ENCODE peak calls at places on chromosome 9, in six cellular contexts. D, N, P, W, V and S are unnamed samples.

GRCh38 chr9:120393386-120394057 is 186.4 kb downstream of the CDK5RAP2 start:
- DNase-seq in N (no peak), P (peak), D (peak), W (no peak), V (no peak), S (peak)

GRCh38 chr9:31615964-31616363 is 768.5 kb upstream of the ACO1 start:
- DNase-seq in D (no peak), W (no peak), V (no peak), P (no peak), N (no peak), S (no peak)

GRCh38 chr9:98518556-98518955 is 190.2 kb downstream of the GABBR2 start:
- DNase-seq in P (no peak), V (no peak), N (no peak), W (no peak), D (no peak), S (no peak)

GRCh38 chr9:98565152-98566135 is 143.3 kb downstream of the GABBR2 start:
- DNase-seq in N (no peak), V (no peak), W (no peak), P (no peak), D (no peak), S (no peak)

GRCh38 chr9:120755827-120756434 is 37.3 kb downstream of the FBXW2 start:
- DNase-seq in W (peak), D (peak), V (peak), P (no peak), N (peak), S (peak)

GRCh38 chr9:976258-976804 is at the start of gene DMRT3:
- DNase-seq in P (no peak), N (no peak), D (no peak), V (no peak), W (no peak), S (peak)

GRCh38 chr9:31248156-31248555 is 1136.3 kb upstream of the ACO1 start:
- DNase-seq in V (no peak), N (no peak), W (no peak), P (no peak), D (no peak), S (no peak)

GRCh38 chr9:134561427-134562145 is 80.0 kb upstream of the COL5A1 start:
- DNase-seq in N (no peak), V (no peak), W (no peak), D (no peak), P (peak), S (no peak)

GRCh38 chr9:101736723-101737122 is 1.7 kb downstream of the GRIN3A start:
- DNase-seq in D (no peak), N (no peak), W (no peak), V (no peak), P (no peak), S (no peak)

GRCh38 chr9:100100268-100100667 is 1.2 kb downstream of the INVS start:
- DNase-seq in V (no peak), P (no peak), D (no peak), W (no peak), N (no peak), S (peak)

GRCh38 chr9:110641350-110641749 is 27.2 kb upstream of the MUSK start:
- DNase-seq in N (no peak), W (no peak), V (no peak), P (no peak), D (no peak), S (no peak)

GRCh38 chr9:37121881-37122280 is 1.5 kb downstream of the ZCCHC7 start:
- DNase-seq in P (no peak), W (no peak), N (no peak), D (no peak), V (no peak), S (no peak)

GRCh38 chr9:1007312-1007711 is 30.9 kb downstream of the DMRT3 start:
- DNase-seq in N (no peak), D (no peak), P (no peak), V (no peak), W (no peak), S (no peak)

GRCh38 chr9:115035872-115036612 is 81.9 kb downstream of the TNC start:
- DNase-seq in P (no peak), D (peak), W (no peak), N (no peak), V (no peak), S (peak)

GRCh38 chr9:36995927-36996471 is 38.1 kb downstream of the PAX5 start:
- DNase-seq in D (peak), P (no peak), W (peak), N (peak), V (peak), S (peak)

GRCh38 chr9:107749787-107750444 is 260.3 kb upstream of the KLF4 start:
- DNase-seq in V (peak), N (peak), W (peak), D (peak), P (peak), S (peak)

GRCh38 chr9:98172604-98173003 is 19.8 kb downstream of the CORO2A start:
- DNase-seq in W (no peak), P (peak), D (peak), N (peak), V (no peak), S (no peak)

GRCh38 chr9:136324501-136325300 is 2.6 kb upstream of the GPSM1 start:
- DNase-seq in D (no peak), P (no peak), N (peak), W (no peak), V (no peak), S (no peak)

DNA sequence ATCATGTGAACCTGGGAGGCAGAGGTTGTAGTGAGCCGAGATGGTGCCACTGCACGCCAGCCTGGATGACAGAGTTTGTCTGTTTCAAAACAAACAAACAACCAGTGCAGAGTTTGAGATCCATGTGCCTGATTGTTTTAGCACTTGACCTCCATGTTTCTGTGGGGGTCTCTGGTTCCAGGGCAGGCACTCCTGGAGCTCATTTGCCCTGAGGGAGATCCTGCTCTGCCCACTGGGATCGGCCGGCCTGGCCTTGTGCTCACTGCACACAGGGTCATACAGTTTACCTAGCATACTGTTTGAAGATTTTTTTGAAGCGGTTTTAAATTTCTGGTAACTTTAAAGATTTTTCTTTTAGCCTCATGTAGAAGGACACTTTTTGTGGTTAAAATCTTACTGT is 78.4 kb downstream of the EHMT1 start:
- DNase-seq in V (no peak), N (no peak), W (no peak), D (no peak), P (no peak), S (no peak)
- TF ChIP-seq POLR2A in V (no peak), N (no peak), W (no peak), D (no peak), P (no peak), S (no peak)

GRCh38 chr9:83385317-83385716 is 152.9 kb downstream of the FRMD3 start:
- DNase-seq in W (no peak), P (no peak), N (no peak), V (no peak), D (no peak), S (no peak)

GRCh38 chr9:83379045-83379444 is 159.2 kb downstream of the FRMD3 start:
- DNase-seq in V (no peak), D (no peak), P (no peak), W (no peak), N (no peak), S (no peak)

GRCh38 chr9:83383034-83383433 is 155.2 kb downstream of the FRMD3 start:
- DNase-seq in P (no peak), D (no peak), W (no peak), V (no peak), N (no peak), S (no peak)

GRCh38 chr9:83384214-83384613 is 154.0 kb downstream of the FRMD3 start:
- DNase-seq in N (no peak), P (no peak), W (no peak), D (no peak), V (no peak), S (no peak)

DNA sequence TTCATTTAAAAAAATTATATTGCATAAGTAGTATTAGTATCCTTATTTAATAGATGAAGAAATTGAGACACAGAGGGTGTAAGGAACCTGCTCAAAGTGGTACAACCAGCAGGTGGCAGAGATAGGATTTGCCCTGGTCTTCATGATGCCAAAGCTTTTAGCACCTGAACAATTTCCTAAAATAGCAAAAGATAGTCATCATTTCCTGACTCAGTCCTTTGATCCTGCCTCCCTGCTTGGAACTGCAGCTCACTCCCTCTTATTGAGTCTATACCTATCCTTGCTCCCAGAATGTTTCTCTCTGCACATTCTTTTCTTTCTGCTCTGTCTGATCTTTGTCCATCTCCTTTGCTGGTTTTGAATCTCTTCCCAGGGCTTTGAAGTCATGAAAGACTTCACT is 155.8 kb downstream of the FRMD3 start:
- DNase-seq in N (no peak), D (no peak), P (no peak), W (no peak), V (no peak), S (no peak)
- TF ChIP-seq CTCF in N (no peak), D (no peak), P (no peak), W (no peak), V (no peak), S (no peak)

GRCh38 chr9:113151696-113152630 is 1.2 kb downstream of the SLC31A2 start:
- DNase-seq in W (no peak), P (no peak), N (no peak), V (peak), D (no peak), S (peak)

GRCh38 chr9:113153599-113153998 is 2.8 kb downstream of the SLC31A2 start:
- DNase-seq in V (no peak), D (no peak), W (no peak), P (no peak), N (no peak), S (no peak)

GRCh38 chr9:113154471-113154870 is 3.7 kb downstream of the SLC31A2 start:
- DNase-seq in N (no peak), W (no peak), D (peak), V (no peak), P (peak), S (peak)

GRCh38 chr9:113150670-113151591 is at the start of gene SLC31A2:
- DNase-seq in V (peak), P (peak), W (peak), D (peak), N (peak), S (peak)

GRCh38 chr9:113152699-113153098 is 1.9 kb downstream of the SLC31A2 start:
- DNase-seq in W (no peak), P (no peak), N (no peak), V (no peak), D (no peak), S (peak)
- H3K4me3 ChIP-seq in W (no peak), P (peak), N (peak), V (peak), D (no peak), S (no peak)

GRCh38 chr9:93133641-93134017 is 422 bp downstream of the NINJ1 start:
- DNase-seq in V (peak), P (peak), W (peak), D (peak), N (peak), S (peak)
- TF ChIP-seq POLR2A in V (peak), P (no peak), W (no peak), D (peak), N (no peak), S (no peak)

DNA sequence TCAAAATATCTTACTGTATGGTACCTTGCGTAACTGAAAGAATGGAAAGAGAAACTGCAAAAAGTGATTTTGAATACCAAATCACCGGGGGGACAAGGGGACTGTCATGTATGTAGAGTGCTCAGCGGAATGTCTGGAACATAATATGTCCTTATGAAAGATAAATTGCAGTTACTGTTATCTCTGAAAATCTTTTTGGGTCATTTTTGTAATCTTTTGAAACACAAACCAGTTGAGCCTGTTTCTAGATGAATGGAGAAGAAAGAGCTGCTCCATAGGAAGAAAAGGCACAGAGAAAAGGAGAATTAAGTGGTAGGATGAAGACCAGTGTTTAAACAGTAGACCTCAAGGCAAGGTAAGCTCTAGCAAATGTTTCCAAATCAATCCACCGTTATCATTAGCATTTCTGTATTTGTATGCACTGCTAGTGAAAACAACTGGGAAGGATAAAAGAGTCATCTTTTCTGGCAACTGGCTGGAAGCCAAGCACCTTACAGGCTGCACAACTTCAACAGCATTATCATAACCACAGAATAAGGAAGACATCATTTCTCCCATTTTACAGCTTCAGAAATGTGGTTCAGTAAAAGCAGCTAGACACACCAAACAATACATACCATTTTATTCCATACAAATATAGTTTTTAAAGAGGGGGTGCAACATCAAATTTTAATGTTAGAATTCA is 158.5 kb downstream of the TRPM3 start:
- DNase-seq in N (no peak), P (no peak), W (no peak), D (peak), V (no peak), S (no peak)
- TF ChIP-seq CTCF in N (no peak), P (no peak), W (no peak), D (no peak), V (no peak), S (no peak)

GRCh38 chr9:96420468-96421219 is 2.5 kb upstream of the ZNF367 start:
- DNase-seq in V (peak), D (peak), N (no peak), W (peak), P (no peak), S (peak)
- H3K4me3 ChIP-seq in V (no peak), D (no peak), N (no peak), W (no peak), P (no peak), S (peak)

DNA sequence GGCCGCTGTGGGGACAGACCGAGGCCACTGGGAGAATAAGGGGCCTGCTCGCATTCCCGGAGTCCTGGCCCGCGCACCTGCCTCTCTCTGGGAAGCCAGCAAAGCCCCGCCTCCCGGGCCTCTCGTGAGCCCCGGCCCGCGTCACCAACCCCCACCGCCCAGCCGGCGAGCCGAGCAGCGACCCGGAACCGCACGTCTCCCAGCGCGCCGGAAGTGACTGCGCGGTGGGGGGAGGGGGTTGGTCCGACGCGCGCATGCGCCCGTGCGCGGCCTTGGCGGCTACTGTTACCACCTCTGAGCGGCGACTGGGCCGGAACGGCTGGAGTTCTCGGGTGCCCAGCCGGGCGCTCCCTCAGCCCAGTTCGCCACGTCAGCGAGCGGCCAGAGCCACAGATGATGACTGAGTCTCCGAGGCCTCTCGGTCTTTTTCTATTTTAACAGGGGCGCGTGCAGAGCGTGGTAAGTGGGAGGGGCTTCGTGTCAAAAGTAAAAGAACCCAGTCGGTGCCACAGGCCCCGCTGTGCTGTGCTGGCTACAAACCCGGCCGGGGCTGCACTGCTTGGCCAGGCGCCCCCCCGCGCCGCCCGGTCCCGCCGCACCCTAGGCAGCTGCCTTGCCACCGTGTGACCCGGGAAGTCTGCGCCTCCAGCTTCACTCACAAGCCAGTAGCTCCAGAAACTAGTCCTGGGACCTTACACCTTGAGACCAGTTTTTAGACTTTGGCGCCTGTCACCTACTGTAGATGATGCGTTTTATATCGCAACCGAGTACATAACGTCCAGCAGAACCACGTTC is at the start of gene GOLGA1:
- DNase-seq in W (peak), N (peak), P (peak), D (peak), V (peak), S (peak)
- TF ChIP-seq POLR2A in W (peak), N (peak), P (peak), D (peak), V (peak), S (peak)

GRCh38 chr9:17799383-17799782 is 220.5 kb downstream of the SH3GL2 start:
- DNase-seq in W (no peak), V (no peak), P (no peak), D (peak), N (no peak), S (no peak)

GRCh38 chr9:17795708-17796107 is 216.8 kb downstream of the SH3GL2 start:
- DNase-seq in D (no peak), P (no peak), V (no peak), W (no peak), N (no peak), S (no peak)

GRCh38 chr9:17789316-17789715 is 210.4 kb downstream of the SH3GL2 start:
- DNase-seq in N (no peak), P (no peak), V (no peak), D (no peak), W (no peak), S (no peak)

DNA sequence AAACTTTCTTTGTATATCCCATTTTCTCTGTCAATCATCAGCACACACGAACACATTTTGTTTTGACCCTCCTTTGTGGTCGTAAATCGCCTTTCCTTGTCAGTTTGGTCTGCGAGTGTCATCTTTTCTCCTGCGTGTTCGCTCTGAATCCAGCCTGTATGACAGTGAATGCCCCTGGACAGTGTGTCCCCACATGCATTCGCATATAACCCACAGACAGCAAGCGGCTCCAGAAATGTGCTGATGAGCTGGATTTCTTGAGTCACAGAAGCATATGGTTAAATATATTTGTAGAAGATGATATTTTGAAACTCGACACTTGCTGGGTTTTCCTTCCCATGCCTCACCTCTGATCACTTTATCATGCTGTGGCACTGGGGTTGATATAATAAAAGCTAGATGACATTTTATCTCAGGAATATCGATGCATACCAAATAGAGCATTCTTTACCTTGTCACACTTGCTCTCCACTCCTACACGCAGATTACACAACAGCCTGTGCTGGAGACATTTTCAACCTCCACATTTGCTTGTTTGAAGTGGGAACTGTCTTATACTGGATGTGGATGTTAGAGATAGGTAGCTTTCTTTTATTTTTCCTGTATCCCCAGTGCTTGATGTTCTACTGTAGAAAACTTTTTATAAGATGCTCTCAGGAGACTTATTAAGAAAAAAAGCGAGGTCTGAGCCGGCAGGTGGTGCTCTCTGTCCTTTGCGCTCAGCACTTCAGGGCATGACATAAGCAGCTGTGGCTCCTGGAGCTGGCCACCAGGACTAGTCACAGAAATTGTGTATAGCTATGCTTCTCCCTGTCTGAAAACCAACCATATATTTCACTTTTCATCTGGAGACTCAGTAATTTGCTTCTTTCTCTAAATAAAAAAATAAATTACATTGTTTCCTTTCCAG is 215.1 kb downstream of the SH3GL2 start:
- DNase-seq in D (no peak), P (no peak), V (peak), N (no peak), W (peak), S (peak)
- TF ChIP-seq CTCF in D (no peak), P (no peak), V (no peak), N (no peak), W (peak), S (peak)

GRCh38 chr9:128250839-128251558 is 24.8 kb downstream of the GOLGA2 start:
- DNase-seq in N (no peak), W (no peak), D (no peak), V (no peak), P (no peak), S (no peak)

GRCh38 chr9:128251701-128252100 is 24.1 kb downstream of the GOLGA2 start:
- DNase-seq in W (no peak), P (no peak), D (no peak), N (no peak), V (no peak), S (no peak)

GRCh38 chr9:128247191-128247803 is 28.5 kb downstream of the GOLGA2 start:
- DNase-seq in N (no peak), P (no peak), D (no peak), V (no peak), W (no peak), S (no peak)

GRCh38 chr9:128249914-128250838 is 25.6 kb downstream of the GOLGA2 start:
- DNase-seq in N (peak), W (peak), P (peak), V (peak), D (peak), S (no peak)

DNA sequence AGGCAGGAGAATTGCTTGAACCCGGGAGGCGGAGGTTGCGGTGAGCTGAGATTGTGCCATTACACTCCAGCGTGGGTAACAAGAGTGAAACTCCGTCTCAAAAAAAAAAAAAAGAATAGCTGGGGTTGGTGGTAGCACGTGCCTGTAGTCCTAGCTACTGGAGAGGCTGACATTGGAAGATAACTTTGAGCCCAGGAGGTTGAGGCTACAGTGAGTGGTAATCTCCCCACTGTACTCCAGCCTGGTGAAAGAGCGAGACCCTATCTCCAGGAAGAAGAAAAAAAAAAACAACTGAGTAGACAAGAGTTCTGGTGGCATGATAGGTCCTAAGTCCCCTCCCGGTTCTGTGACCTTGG is 26.3 kb downstream of the GOLGA2 start:
- DNase-seq in D (no peak), V (no peak), P (no peak), N (no peak), W (no peak), S (no peak)
- H3K4me3 ChIP-seq in D (no peak), V (no peak), P (no peak), N (peak), W (no peak), S (no peak)